ENCODE peak calls at places on chromosome 4, in four cellular contexts. H, N, V and C are unnamed samples.

GRCh38 chr4:79034544-79034943 is 95.3 kb upstream of the PAQR3 start:
- DNase-seq in H (no peak), N (no peak), V (no peak), C (no peak)

GRCh38 chr4:121819216-121819980 is 4.3 kb downstream of the CCNA2 start:
- DNase-seq in H (no peak), N (no peak), V (no peak), C (no peak)

GRCh38 chr4:174553828-174554227 is 31.5 kb upstream of the HPGD start:
- DNase-seq in H (no peak), N (no peak), V (no peak), C (no peak)

GRCh38 chr4:141686929-141687328 is 50.5 kb downstream of the IL15 start:
- DNase-seq in H (no peak), N (no peak), V (no peak), C (no peak)

GRCh38 chr4:122044496-122044895 is 92.6 kb upstream of the TRPC3 start:
- DNase-seq in H (no peak), N (no peak), V (no peak), C (no peak)

GRCh38 chr4:38128478-38129451 is 168.6 kb downstream of the PTTG2 start:
- DNase-seq in H (peak), N (no peak), V (no peak), C (no peak)

GRCh38 chr4:55758081-55758480 is 61.5 kb upstream of the EXOC1L start:
- DNase-seq in H (no peak), N (no peak), V (no peak), C (no peak)

GRCh38 chr4:5399790-5400421 is 308.5 kb downstream of the EVC2 start:
- DNase-seq in H (peak), N (peak), V (no peak), C (peak)

GRCh38 chr4:6198768-6199343 is 1.5 kb downstream of the JAKMIP1 start:
- DNase-seq in H (no peak), N (no peak), V (no peak), C (no peak)

GRCh38 chr4:165158762-165159161 is 46.1 kb upstream of the TMEM192 start:
- DNase-seq in H (peak), N (no peak), V (no peak), C (no peak)

GRCh38 chr4:10403633-10404445 is 53.4 kb downstream of the ZNF518B start:
- DNase-seq in H (peak), N (peak), V (no peak), C (no peak)

GRCh38 chr4:10085828-10086505 is 30.6 kb downstream of the WDR1 start:
- DNase-seq in H (no peak), N (no peak), V (no peak), C (no peak)

GRCh38 chr4:114312349-114312748 is 286.3 kb upstream of the UGT8 start:
- DNase-seq in H (no peak), N (no peak), V (no peak), C (no peak)

GRCh38 chr4:156672924-156673323 is 298.7 kb downstream of the PDGFC start:
- DNase-seq in H (no peak), N (no peak), V (no peak), C (no peak)

GRCh38 chr4:87038837-87039715 is 104.3 kb downstream of the AFF1 start:
- DNase-seq in H (no peak), N (no peak), V (no peak), C (no peak)

DNA sequence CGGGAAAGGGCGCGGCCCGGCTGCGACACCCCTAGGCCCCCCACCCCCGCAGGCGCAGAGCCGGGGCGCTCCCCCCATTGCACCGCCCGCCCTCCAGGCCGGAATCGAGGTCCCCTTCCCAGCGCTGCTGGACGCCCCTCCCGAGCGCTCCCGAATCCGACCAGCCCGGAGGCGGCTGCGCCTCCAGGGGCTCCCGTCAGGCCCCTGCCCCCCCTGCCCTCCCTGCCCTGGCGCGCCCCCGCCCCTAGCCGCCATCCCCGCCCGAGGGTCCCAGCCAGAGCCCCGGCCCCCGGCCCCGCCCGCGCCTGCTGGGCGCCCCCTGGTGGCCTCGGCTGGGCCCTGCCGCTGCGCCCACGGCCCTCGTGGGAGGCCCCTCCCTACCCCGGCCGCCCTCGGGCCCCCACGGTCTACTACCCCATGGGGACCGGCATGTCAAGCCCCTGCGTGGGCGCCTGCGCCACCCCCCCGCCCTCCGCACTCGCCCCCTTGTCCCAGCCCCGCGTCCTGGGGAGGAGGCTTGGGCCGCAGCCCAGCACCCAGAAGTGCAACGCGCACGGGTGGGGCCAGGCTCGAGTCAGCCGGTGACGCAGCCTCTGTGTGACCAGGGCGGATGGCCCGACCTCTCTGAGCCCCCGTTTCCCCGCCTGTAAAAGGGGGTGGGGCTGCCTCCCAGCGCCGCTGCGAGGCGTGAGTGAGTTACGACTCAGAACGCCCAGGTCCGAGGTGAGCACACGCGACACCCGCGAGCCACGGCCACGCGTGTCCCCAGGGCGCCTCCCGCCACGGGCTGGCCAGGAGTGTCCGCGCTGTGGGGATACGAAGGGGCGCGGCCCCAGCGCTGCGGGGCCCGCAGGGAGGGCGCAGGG is 104.9 kb downstream of the FAM53A start:
- DNase-seq in H (no peak), N (peak), V (peak), C (peak)
- TF ChIP-seq POLR2A in H (no peak), N (no peak), V (no peak), C (no peak)

GRCh38 chr4:169649545-169650226 is 29.3 kb downstream of the CLCN3 start:
- DNase-seq in H (no peak), N (peak), V (no peak), C (no peak)
- TF ChIP-seq TAF1 in H (no peak), N (no peak), V (no peak), C (no peak)

GRCh38 chr4:39353478-39354177 is 12.5 kb downstream of the RFC1 start:
- DNase-seq in H (no peak), N (no peak), V (peak), C (peak)
- TF ChIP-seq POLR2A in H (no peak), N (no peak), V (no peak), C (no peak)

DNA sequence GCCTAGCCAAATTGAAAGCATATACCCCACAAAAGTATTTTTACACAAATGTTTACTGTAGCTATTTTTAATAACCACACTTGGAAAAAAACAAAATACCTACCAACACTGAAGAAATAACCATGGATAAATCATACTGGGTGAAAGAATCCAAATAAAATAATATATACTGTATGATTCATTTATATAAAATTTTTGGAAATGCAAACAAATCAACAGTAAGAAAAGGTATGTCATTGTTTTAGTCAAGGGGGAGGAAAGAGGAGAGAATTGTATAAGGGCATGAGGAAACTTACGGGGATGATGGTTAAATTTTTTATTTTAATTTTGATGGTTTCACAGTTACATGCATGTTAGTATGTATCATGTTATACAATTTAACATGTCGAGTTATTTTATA is 557.8 kb downstream of the TECRL start:
- DNase-seq in H (no peak), N (no peak), V (no peak), C (no peak)
- TF ChIP-seq TAF1 in H (no peak), N (no peak), V (no peak), C (no peak)

GRCh38 chr4:52659722-52660261 is 691 bp upstream of the USP46 start:
- DNase-seq in H (peak), N (peak), V (no peak), C (no peak)
- TF ChIP-seq POLR2A in H (no peak), N (no peak), V (no peak), C (no peak)

GRCh38 chr4:106421441-106422296 is 53.1 kb upstream of the GIMD1 start:
- DNase-seq in H (peak), N (no peak), V (no peak), C (no peak)
- TF ChIP-seq TAF1 in H (no peak), N (no peak), V (no peak), C (no peak)

DNA sequence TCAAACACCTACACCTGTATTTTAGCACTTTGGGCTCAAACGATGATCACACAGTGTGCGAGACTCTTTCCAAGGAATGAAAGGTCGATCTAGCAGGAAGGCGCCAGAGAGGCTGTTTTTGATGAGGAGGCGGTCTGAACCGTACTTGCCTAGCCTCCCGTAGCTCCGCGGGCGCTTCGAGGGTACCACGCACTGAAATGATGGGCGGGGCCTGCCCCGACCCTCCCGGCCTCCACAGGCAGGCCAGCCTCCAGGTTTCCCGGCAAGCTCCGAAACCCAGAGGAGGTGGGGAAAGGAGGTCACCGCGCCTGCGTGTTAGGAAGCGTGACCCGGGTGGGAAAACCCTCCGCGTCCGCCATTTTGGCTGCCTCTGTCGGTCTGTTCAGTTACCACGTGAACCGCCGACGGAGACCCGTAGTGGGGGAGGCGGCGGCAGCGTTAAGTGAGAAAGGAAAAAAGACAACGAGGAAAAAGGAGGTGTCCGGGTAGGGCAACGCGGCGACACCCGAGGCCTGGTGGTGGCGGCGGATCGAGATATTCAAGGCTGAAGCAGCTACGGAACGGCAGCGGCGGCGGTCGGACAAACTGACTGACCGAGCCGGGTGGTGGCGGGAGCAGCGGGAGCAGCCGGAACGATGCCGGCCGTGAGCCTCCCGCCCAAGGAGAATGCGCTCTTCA is at the start of gene NAA15:
- DNase-seq in H (peak), N (peak), V (peak), C (peak)
- TF ChIP-seq POLR2A in H (peak), N (peak), V (peak), C (peak)

GRCh38 chr4:186725422-186726149 is 1.9 kb upstream of the FAT1 start:
- DNase-seq in H (peak), N (peak), V (no peak), C (peak)
- TF ChIP-seq TAF1 in H (no peak), N (no peak), V (no peak), C (no peak)

GRCh38 chr4:1010522-1011021 is 854 bp upstream of the FGFRL1 start:
- DNase-seq in H (no peak), N (peak), V (no peak), C (no peak)
- TF ChIP-seq POLR2A in H (no peak), N (no peak), V (no peak), C (no peak)